ENCODE peak calls at places on chromosomes 2 and 18, in five cellular contexts. Z is EL; M is hippocampal formation; Y is activated T-helper 9 cell treated with anti-CD3 and anti-CD28 coated beads, Interleukin-2, amount 50 U/mL, for 16 hours; G is hepatic stellate cell. B is an unnamed sample.

GRCh38 chr18:44130365-44130942 is 550.2 kb upstream of the SETBP1 start:
- DNase-seq in Z (peak; percentile 23), M (no peak), Y (no peak), G (peak; percentile 20), B (peak; percentile 49)

GRCh38 chr18:60197233-60197632 is 175.3 kb downstream of the MC4R start:
- DNase-seq in Z (no peak), M (no peak), Y (no peak), G (no peak), B (no peak)

GRCh38 chr2:190682168-190682567 is 33.3 kb downstream of the NAB1 start:
- DNase-seq in Z (peak; percentile 73), M (no peak), Y (no peak), G (no peak), B (peak; percentile 71)

GRCh38 chr2:240985881-240986786 is 12.3 kb upstream of the SNED1 start:
- DNase-seq in Z (no peak), M (no peak), Y (no peak), G (no peak), B (no peak)

GRCh38 chr2:106638609-106639008 is 151.4 kb downstream of the CD8B2 start:
- DNase-seq in Z (no peak), M (no peak), Y (no peak), G (no peak), B (no peak)

GRCh38 chr2:54468643-54469042 is 12.5 kb downstream of the SPTBN1 start:
- DNase-seq in Z (peak; percentile 39), M (no peak), Y (no peak), G (no peak), B (no peak)

GRCh38 chr2:239583879-239584859 is 183.3 kb upstream of the HDAC4 start:
- DNase-seq in Z (no peak), M (no peak), Y (no peak), G (no peak), B (no peak)

GRCh38 chr18:55588876-55589595 is 1.0 kb upstream of the TCF4 start:
- DNase-seq in Z (peak; percentile 31), M (peak; percentile 64), Y (no peak), G (no peak), B (peak; percentile 7)

GRCh38 chr2:144702051-144702450 is 182.1 kb upstream of the ZEB2 start:
- DNase-seq in Z (no peak), M (no peak), Y (no peak), G (no peak), B (no peak)

GRCh38 chr2:171798156-171798815 is 95.8 kb downstream of the SLC25A12 start:
- DNase-seq in Z (peak; percentile 53), M (no peak), Y (no peak), G (peak; percentile 62), B (peak; percentile 68)

GRCh38 chr2:49153231-49153630 is 1.1 kb downstream of the FSHR start:
- DNase-seq in Z (no peak), M (no peak), Y (no peak), G (no peak), B (peak; percentile 29)

GRCh38 chr18:50638623-50639398 is 78.9 kb downstream of the MAPK4 start:
- DNase-seq in Z (no peak), M (peak; percentile 36), Y (no peak), G (no peak), B (no peak)

GRCh38 chr2:188519133-188519532 is 227.5 kb downstream of the GULP1 start:
- DNase-seq in Z (peak; percentile 74), M (no peak), Y (no peak), G (no peak), B (peak; percentile 8)

GRCh38 chr2:20355131-20355530 is 4.5 kb upstream of the PUM2 start:
- DNase-seq in Z (peak; percentile 75), M (no peak), Y (no peak), G (no peak), B (no peak)

GRCh38 chr2:229387815-229388214 is 116.7 kb upstream of the PID1 start:
- DNase-seq in Z (no peak), M (no peak), Y (no peak), G (no peak), B (no peak)

GRCh38 chr18:37566479-37567060 is 972 bp upstream of the CELF4 start:
- DNase-seq in Z (no peak), M (no peak), Y (no peak), G (no peak), B (no peak)

GRCh38 chr18:23337599-23338444 is 115.3 kb upstream of the RIOK3 start:
- DNase-seq in Z (no peak), M (no peak), Y (no peak), G (no peak), B (peak; percentile 46)

GRCh38 chr18:23864620-23865019 is 149.9 kb upstream of the TTC39C start:
- DNase-seq in Z (no peak), M (no peak), Y (no peak), G (no peak), B (no peak)

GRCh38 chr2:43131051-43131889 is 95.1 kb downstream of the ZFP36L2 start:
- DNase-seq in Z (peak; percentile 88), M (peak; percentile 34), Y (peak; percentile 60), G (peak; percentile 85), B (peak; percentile 94)

GRCh38 chr2:240296611-240297552 is 138.6 kb upstream of the GPC1 start:
- DNase-seq in Z (no peak), M (no peak), Y (no peak), G (no peak), B (no peak)

GRCh38 chr2:74887445-74887951 is 53.6 kb downstream of the HK2 start:
- DNase-seq in Z (peak; percentile 79), M (no peak), Y (no peak), G (peak; percentile 60), B (no peak)

GRCh38 chr2:175432793-175433192 is 251.3 kb upstream of the ATP5MC3 start:
- DNase-seq in Z (no peak), M (no peak), Y (no peak), G (no peak), B (no peak)

GRCh38 chr18:48989304-48990284 is 38.8 kb upstream of the SMAD7 start:
- DNase-seq in Z (no peak), M (no peak), Y (no peak), G (no peak), B (peak; percentile 71)

GRCh38 chr2:237299897-237300296 is 114.1 kb downstream of the COL6A3 start:
- DNase-seq in Z (peak; percentile 95), M (no peak), Y (no peak), G (peak; percentile 63), B (peak; percentile 96)

GRCh38 chr2:136281281-136282117 is 163.6 kb upstream of the CXCR4 start:
- DNase-seq in Z (no peak), M (no peak), Y (peak; percentile 23), G (no peak), B (no peak)

GRCh38 chr2:105376789-105377231 is 22.0 kb downstream of the FHL2 start:
- DNase-seq in Z (peak; percentile 86), M (no peak), Y (no peak), G (no peak), B (peak; percentile 48)

GRCh38 chr18:76256897-76257500 is 238.0 kb downstream of the ZNF516 start:
- DNase-seq in Z (peak; percentile 41), M (peak; percentile 39), Y (no peak), G (peak; percentile 25), B (peak; percentile 55)

GRCh38 chr2:237603718-237604362 is 13.3 kb upstream of the RAB17 start:
- DNase-seq in Z (peak; percentile 69), M (peak; percentile 6), Y (no peak), G (peak; percentile 65), B (peak; percentile 32)

GRCh38 chr18:50096766-50097435 is 98.0 kb downstream of the MYO5B start:
- DNase-seq in Z (no peak), M (no peak), Y (no peak), G (no peak), B (peak; percentile 62)

GRCh38 chr2:134399096-134399495 is 145.2 kb downstream of the MGAT5 start:
- DNase-seq in Z (no peak), M (no peak), Y (no peak), G (no peak), B (no peak)